ENCODE peak calls at places on chromosomes 1 and 21, in five cellular contexts. One of them, this sample, is unnamed.

GRCh38 chr1:41767534-41767933 is 151.2 kb downstream of the HIVEP3 start:
- ATAC-seq in GM12878: no peak
- ATAC-seq in HepG2: no peak
- ATAC-seq in Panc1: no peak
- ATAC-seq in upper lobe of left lung: peak
- ATAC-seq in this sample: no peak

GRCh38 chr1:37478890-37479254 is 4.5 kb downstream of the ZC3H12A start:
- ATAC-seq in GM12878: no peak
- ATAC-seq in Panc1: no peak
- ATAC-seq in HepG2: no peak
- ATAC-seq in upper lobe of left lung: no peak
- ATAC-seq in this sample: no peak

GRCh38 chr21:28135646-28136045 is 857.0 kb downstream of the LTN1 start:
- ATAC-seq in GM12878: no peak
- ATAC-seq in Panc1: no peak
- ATAC-seq in HepG2: no peak
- ATAC-seq in upper lobe of left lung: no peak
- ATAC-seq in this sample: peak

GRCh38 chr1:21478356-21478755 is 30.9 kb upstream of the ALPL start:
- ATAC-seq in Panc1: no peak
- ATAC-seq in HepG2: no peak
- ATAC-seq in upper lobe of left lung: no peak
- ATAC-seq in GM12878: no peak
- ATAC-seq in this sample: no peak

GRCh38 chr1:20138961-20139550 is at the start of gene PLA2G2F:
- ATAC-seq in upper lobe of left lung: no peak
- ATAC-seq in GM12878: no peak
- ATAC-seq in HepG2: no peak
- ATAC-seq in Panc1: no peak
- ATAC-seq in this sample: no peak

GRCh38 chr1:38027201-38028104 is 14.9 kb downstream of the UTP11 start:
- ATAC-seq in upper lobe of left lung: peak
- ATAC-seq in GM12878: no peak
- ATAC-seq in HepG2: no peak
- ATAC-seq in Panc1: no peak
- ATAC-seq in this sample: no peak

GRCh38 chr1:53738205-53739108 is 507 bp downstream of the GLIS1 start:
- ATAC-seq in upper lobe of left lung: no peak
- ATAC-seq in Panc1: peak
- ATAC-seq in GM12878: no peak
- ATAC-seq in HepG2: no peak
- ATAC-seq in this sample: peak

GRCh38 chr1:70910013-70910412 is 137.6 kb downstream of the PTGER3 start:
- ATAC-seq in Panc1: no peak
- ATAC-seq in upper lobe of left lung: no peak
- ATAC-seq in GM12878: peak
- ATAC-seq in HepG2: no peak
- ATAC-seq in this sample: no peak

GRCh38 chr21:29680273-29680672 is 259.5 kb downstream of the GRIK1 start:
- ATAC-seq in upper lobe of left lung: no peak
- ATAC-seq in HepG2: no peak
- ATAC-seq in GM12878: no peak
- ATAC-seq in Panc1: no peak
- ATAC-seq in this sample: no peak

GRCh38 chr1:110888641-110889040 is 15.7 kb downstream of the CD53 start:
- ATAC-seq in upper lobe of left lung: no peak
- ATAC-seq in GM12878: no peak
- ATAC-seq in HepG2: no peak
- ATAC-seq in Panc1: no peak
- ATAC-seq in this sample: no peak

GRCh38 chr1:150082494-150082893 is 14.9 kb downstream of the VPS45 start:
- ATAC-seq in GM12878: no peak
- ATAC-seq in Panc1: no peak
- ATAC-seq in HepG2: no peak
- ATAC-seq in upper lobe of left lung: no peak
- ATAC-seq in this sample: no peak

GRCh38 chr1:61244114-61244513 is 161.8 kb downstream of the NFIA start:
- ATAC-seq in Panc1: peak
- ATAC-seq in upper lobe of left lung: no peak
- ATAC-seq in HepG2: no peak
- ATAC-seq in GM12878: no peak
- ATAC-seq in this sample: peak

GRCh38 chr1:199629624-199630023 is 397.9 kb upstream of the NR5A2 start:
- ATAC-seq in GM12878: no peak
- ATAC-seq in upper lobe of left lung: no peak
- ATAC-seq in HepG2: no peak
- ATAC-seq in Panc1: no peak
- ATAC-seq in this sample: no peak

GRCh38 chr1:65846911-65847310 is 54.2 kb downstream of the PDE4B start:
- ATAC-seq in GM12878: no peak
- ATAC-seq in HepG2: no peak
- ATAC-seq in Panc1: no peak
- ATAC-seq in upper lobe of left lung: no peak
- ATAC-seq in this sample: no peak

GRCh38 chr1:56915960-56916359 is 49.9 kb downstream of the C8B start:
- ATAC-seq in upper lobe of left lung: peak
- ATAC-seq in HepG2: peak
- ATAC-seq in Panc1: no peak
- ATAC-seq in GM12878: no peak
- ATAC-seq in this sample: no peak

GRCh38 chr1:66278260-66279046 is 255.5 kb upstream of the SGIP1 start:
- ATAC-seq in Panc1: no peak
- ATAC-seq in upper lobe of left lung: peak
- ATAC-seq in GM12878: peak
- ATAC-seq in HepG2: no peak
- ATAC-seq in this sample: no peak

GRCh38 chr1:165240486-165240885 is 116.0 kb downstream of the LMX1A start:
- ATAC-seq in GM12878: no peak
- ATAC-seq in upper lobe of left lung: no peak
- ATAC-seq in HepG2: peak
- ATAC-seq in Panc1: no peak
- ATAC-seq in this sample: no peak

GRCh38 chr1:72540674-72541073 is 258.3 kb upstream of the NEGR1 start:
- ATAC-seq in HepG2: no peak
- ATAC-seq in Panc1: no peak
- ATAC-seq in upper lobe of left lung: no peak
- ATAC-seq in GM12878: no peak
- ATAC-seq in this sample: no peak

GRCh38 chr1:41804176-41804575 is 114.5 kb downstream of the HIVEP3 start:
- ATAC-seq in HepG2: no peak
- ATAC-seq in GM12878: peak
- ATAC-seq in upper lobe of left lung: no peak
- ATAC-seq in Panc1: no peak
- ATAC-seq in this sample: no peak

GRCh38 chr1:8443558-8444194 is 125.8 kb downstream of the SLC45A1 start:
- ATAC-seq in Panc1: peak
- ATAC-seq in GM12878: peak
- ATAC-seq in upper lobe of left lung: peak
- ATAC-seq in HepG2: peak
- ATAC-seq in this sample: no peak

GRCh38 chr1:17128361-17128760 is 9.1 kb upstream of the PADI2 start:
- ATAC-seq in upper lobe of left lung: peak
- ATAC-seq in HepG2: no peak
- ATAC-seq in Panc1: peak
- ATAC-seq in GM12878: peak
- ATAC-seq in this sample: peak

GRCh38 chr1:151098126-151098525 is 27.6 kb downstream of the GABPB2 start:
- ATAC-seq in upper lobe of left lung: no peak
- ATAC-seq in GM12878: no peak
- ATAC-seq in Panc1: no peak
- ATAC-seq in HepG2: no peak
- ATAC-seq in this sample: no peak

GRCh38 chr1:38908821-38909220 is 27.4 kb upstream of the GJA9 start:
- ATAC-seq in GM12878: no peak
- ATAC-seq in upper lobe of left lung: no peak
- ATAC-seq in HepG2: no peak
- ATAC-seq in Panc1: no peak
- ATAC-seq in this sample: no peak

GRCh38 chr1:89260042-89260441 is 12.6 kb downstream of the GBP5 start:
- ATAC-seq in upper lobe of left lung: no peak
- ATAC-seq in HepG2: no peak
- ATAC-seq in Panc1: no peak
- ATAC-seq in GM12878: no peak
- ATAC-seq in this sample: no peak

DNA sequence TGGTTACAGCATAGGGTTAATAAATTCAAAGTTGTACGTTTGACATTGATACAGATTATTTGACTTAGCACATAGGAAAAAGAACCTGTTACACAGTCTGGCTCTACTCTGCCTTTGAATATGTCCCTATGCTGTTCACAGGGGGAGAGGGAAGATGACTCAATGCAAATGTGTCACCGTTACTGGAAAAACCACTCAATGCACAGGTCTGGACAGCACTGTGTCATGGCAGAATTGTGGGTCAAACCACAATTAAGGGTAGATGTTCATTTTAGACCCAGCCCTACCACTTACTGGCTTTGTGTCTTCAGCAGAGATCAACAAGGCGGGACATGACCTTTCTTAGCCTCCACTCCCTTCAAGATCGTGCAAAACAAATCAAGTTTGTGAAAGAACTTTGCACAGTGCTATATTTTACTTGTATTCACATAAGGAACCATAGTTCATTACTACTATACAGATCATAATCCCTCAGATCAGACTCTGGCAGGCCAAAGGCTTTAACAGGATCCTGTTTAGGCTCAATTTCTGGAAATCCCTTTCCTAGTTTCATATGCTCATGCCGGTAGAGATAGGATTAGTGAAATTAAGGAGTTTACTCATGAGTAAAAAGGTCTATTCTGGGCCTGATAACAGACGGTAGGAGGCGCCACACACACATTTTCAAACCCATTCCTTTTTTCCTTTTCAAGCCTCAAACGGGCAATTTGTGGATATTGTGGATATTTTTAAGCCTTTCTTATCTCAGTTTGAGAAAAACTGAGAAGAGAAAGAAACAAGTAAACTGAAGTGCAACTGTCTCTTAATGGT is 22.0 kb downstream of the EIF2D start:
- ATAC-seq in Panc1: no peak
- ATAC-seq in GM12878: peak
- ATAC-seq in upper lobe of left lung: peak
- ATAC-seq in HepG2: no peak
- ATAC-seq in this sample: no peak
- TF ChIP-seq POLR2AphosphoS5 in Panc1: no peak
- TF ChIP-seq POLR2AphosphoS5 in GM12878: peak
- TF ChIP-seq POLR2AphosphoS5 in upper lobe of left lung: peak
- TF ChIP-seq POLR2AphosphoS5 in HepG2: no peak
- TF ChIP-seq POLR2AphosphoS5 in this sample: no peak

DNA sequence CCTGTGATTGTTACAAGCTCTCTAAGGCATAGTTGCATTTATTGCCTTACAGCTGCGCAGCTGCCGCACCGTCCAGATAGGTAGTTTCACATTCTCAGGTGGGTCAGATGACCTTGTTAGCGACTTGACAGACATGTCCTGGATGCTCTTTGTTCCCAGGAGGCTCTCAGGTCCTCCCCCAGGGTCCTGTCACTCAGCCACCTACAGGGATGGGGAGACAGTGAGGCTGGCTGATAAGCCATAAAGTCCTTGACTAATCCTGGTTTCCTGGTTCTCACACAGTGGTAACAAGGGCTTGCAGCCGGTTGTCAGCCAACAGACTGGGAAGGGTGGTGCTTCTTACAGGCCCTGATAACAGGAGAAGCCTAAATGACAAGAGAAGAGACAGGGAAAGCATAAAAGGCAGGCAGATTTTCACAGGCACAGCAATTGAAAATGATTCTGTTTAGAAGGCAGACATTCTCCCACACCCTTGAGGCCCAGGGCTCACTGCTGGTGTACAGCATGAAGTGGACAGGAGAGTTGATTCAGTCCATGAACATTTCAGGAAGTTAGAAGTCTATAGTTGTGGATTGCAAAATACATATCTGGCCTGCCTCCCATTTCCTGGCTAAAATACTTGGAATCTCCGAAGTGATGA is 2.9 kb downstream of the ARF1 start:
- ATAC-seq in Panc1: no peak
- ATAC-seq in GM12878: no peak
- ATAC-seq in upper lobe of left lung: no peak
- ATAC-seq in HepG2: peak
- ATAC-seq in this sample: no peak
- TF ChIP-seq POLR2AphosphoS5 in Panc1: no peak
- TF ChIP-seq POLR2AphosphoS5 in GM12878: no peak
- TF ChIP-seq POLR2AphosphoS5 in upper lobe of left lung: peak
- TF ChIP-seq POLR2AphosphoS5 in HepG2: no peak
- TF ChIP-seq POLR2AphosphoS5 in this sample: peak

GRCh38 chr1:209696673-209697072 is 8.0 kb upstream of the HSD11B1 start:
- ATAC-seq in HepG2: no peak
- ATAC-seq in GM12878: no peak
- ATAC-seq in upper lobe of left lung: no peak
- ATAC-seq in Panc1: no peak
- ATAC-seq in this sample: no peak

GRCh38 chr1:209702832-209703231 is 1.8 kb upstream of the HSD11B1 start:
- ATAC-seq in GM12878: no peak
- ATAC-seq in HepG2: no peak
- ATAC-seq in Panc1: no peak
- ATAC-seq in upper lobe of left lung: no peak
- ATAC-seq in this sample: no peak

GRCh38 chr1:209692745-209693504 is 11.7 kb upstream of the HSD11B1 start:
- ATAC-seq in Panc1: peak
- ATAC-seq in upper lobe of left lung: peak
- ATAC-seq in HepG2: peak
- ATAC-seq in GM12878: peak
- ATAC-seq in this sample: peak

GRCh38 chr1:209692296-209692695 is 12.3 kb upstream of the HSD11B1 start:
- ATAC-seq in Panc1: peak
- ATAC-seq in GM12878: peak
- ATAC-seq in HepG2: no peak
- ATAC-seq in upper lobe of left lung: no peak
- ATAC-seq in this sample: no peak

DNA sequence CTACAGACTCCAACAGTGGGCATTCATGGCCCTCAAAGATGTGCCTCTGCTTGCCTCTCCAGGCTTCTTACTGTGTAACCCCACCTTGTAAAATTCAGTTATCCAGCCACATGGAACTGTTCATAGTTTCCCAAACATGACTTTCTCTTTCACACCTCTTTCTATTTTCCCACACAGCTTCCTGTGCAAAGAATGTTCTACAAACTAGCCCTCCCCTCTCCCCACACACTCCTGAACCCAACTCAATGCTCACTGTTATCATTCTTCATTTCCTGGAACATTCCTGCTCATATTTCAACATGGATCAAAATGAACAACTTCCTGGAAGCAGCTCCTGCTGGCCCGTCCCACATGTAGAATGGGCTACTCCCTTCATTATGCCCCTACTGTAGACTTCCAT is 7.6 kb upstream of the HSD11B1 start:
- ATAC-seq in GM12878: no peak
- ATAC-seq in upper lobe of left lung: no peak
- ATAC-seq in HepG2: no peak
- ATAC-seq in Panc1: no peak
- ATAC-seq in this sample: no peak
- TF ChIP-seq POLR2AphosphoS5 in GM12878: no peak
- TF ChIP-seq POLR2AphosphoS5 in upper lobe of left lung: no peak
- TF ChIP-seq POLR2AphosphoS5 in HepG2: no peak
- TF ChIP-seq POLR2AphosphoS5 in Panc1: no peak
- TF ChIP-seq POLR2AphosphoS5 in this sample: no peak

DNA sequence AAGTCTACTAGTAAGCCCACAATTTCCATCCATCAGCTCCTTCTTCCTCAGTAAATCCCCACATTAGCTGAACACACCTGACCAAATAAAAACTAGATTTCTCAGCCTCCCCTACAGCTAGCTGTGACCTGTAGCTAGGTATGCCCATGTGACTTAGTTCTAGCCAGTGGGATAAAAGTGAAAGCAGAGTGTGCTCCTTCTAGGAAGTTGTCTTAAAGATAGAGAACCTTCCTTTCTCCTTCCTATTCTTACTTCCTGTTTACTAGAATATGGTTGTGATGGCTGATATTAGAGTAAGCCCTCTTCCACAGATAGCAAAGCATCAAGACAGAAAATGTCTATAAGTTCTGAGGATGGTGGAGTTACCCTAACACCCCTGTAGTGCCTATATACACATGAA is 67.0 kb downstream of the PIK3R3 start:
- ATAC-seq in GM12878: peak
- ATAC-seq in HepG2: no peak
- ATAC-seq in Panc1: no peak
- ATAC-seq in upper lobe of left lung: no peak
- ATAC-seq in this sample: no peak
- TF ChIP-seq POLR2AphosphoS5 in GM12878: no peak
- TF ChIP-seq POLR2AphosphoS5 in HepG2: no peak
- TF ChIP-seq POLR2AphosphoS5 in Panc1: no peak
- TF ChIP-seq POLR2AphosphoS5 in upper lobe of left lung: no peak
- TF ChIP-seq POLR2AphosphoS5 in this sample: no peak

This sample was measured in gastroesophageal sphincter.